ENCODE peak calls at places on chromosomes 1 and 21, in eight cellular contexts. H is Karpas-422; Y is CD8-positive, alpha-beta T cell; R is cardiac muscle cell; Z is lower lobe of right lung; I is ovary; A is heart right ventricle; D is cardiac fibroblast. N is an unnamed sample.
A peak's percentile ranks its signal among the peaks of the same experiment; 100 is the strongest.

GRCh38 chr1:26122988-26123973 is 11.7 kb downstream of the PDIK1L start:
- DNase-seq in I (no peak), H (no peak), Z (no peak), R (no peak), A (no peak), Y (no peak), D (peak; percentile 74), N (no peak)

GRCh38 chr1:173430707-173431662 is 46.1 kb upstream of the PRDX6 start:
- DNase-seq in R (peak; percentile 94), D (peak; percentile 96), Z (peak; percentile 88), I (peak; percentile 83), Y (peak; percentile 76), A (peak; percentile 93), H (peak; percentile 98), N (peak; percentile 92)

GRCh38 chr1:229714964-229715603 is 89.0 kb downstream of the URB2 start:
- DNase-seq in Y (no peak), H (peak; percentile 84), R (peak; percentile 15), D (peak; percentile 51), Z (no peak), A (no peak), I (no peak), N (no peak)

GRCh38 chr1:76075877-76076276 is 1.3 kb downstream of the ST6GALNAC3 start:
- DNase-seq in I (no peak), D (peak; percentile 58), H (peak; percentile 69), A (no peak), R (peak; percentile 38), Z (no peak), Y (no peak), N (no peak)

GRCh38 chr1:19762175-19762779 is 37.4 kb downstream of the TMCO4 start:
- DNase-seq in R (peak; percentile 46), D (peak; percentile 36), Y (no peak), A (peak; percentile 6), Z (no peak), I (peak; percentile 39), H (peak; percentile 73), N (no peak)

GRCh38 chr1:63322248-63322943 is at the start of gene FOXD3:
- DNase-seq in R (peak; percentile 46), H (no peak), Y (no peak), Z (peak; percentile 74), A (peak; percentile 25), D (peak; percentile 45), I (peak; percentile 52), N (no peak)

GRCh38 chr1:67952071-67952470 is 98.4 kb downstream of the DIRAS3 start:
- DNase-seq in A (no peak), R (peak; percentile 73), D (peak; percentile 57), Z (no peak), H (no peak), I (no peak), Y (no peak), N (no peak)

GRCh38 chr1:161827786-161828185 is 61.7 kb downstream of the ATF6 start:
- DNase-seq in D (peak; percentile 27), H (no peak), Y (no peak), Z (no peak), A (no peak), R (no peak), I (no peak), N (no peak)

GRCh38 chr1:247638781-247639180 is 33.4 kb downstream of the OR2G3 start:
- DNase-seq in I (no peak), Y (no peak), R (no peak), D (no peak), A (no peak), H (no peak), Z (no peak), N (no peak)

GRCh38 chr1:187516874-187517273 is 688.1 kb downstream of the PLA2G4A start:
- DNase-seq in I (no peak), R (no peak), Y (no peak), H (no peak), D (no peak), Z (no peak), A (no peak), N (no peak)

GRCh38 chr1:206907304-206907991 is 10.2 kb downstream of the IL24 start:
- DNase-seq in D (no peak), A (no peak), R (no peak), Z (no peak), I (no peak), H (no peak), Y (no peak), N (no peak)

GRCh38 chr1:215566556-215567490 is at the start of gene KCTD3:
- DNase-seq in R (peak; percentile 87), A (peak; percentile 84), Z (peak; percentile 79), H (no peak), D (peak; percentile 72), I (peak; percentile 83), Y (no peak), N (peak; percentile 82)

GRCh38 chr1:187070076-187070475 is 241.3 kb downstream of the PLA2G4A start:
- DNase-seq in A (no peak), I (no peak), R (no peak), Z (no peak), H (no peak), Y (no peak), D (peak; percentile 6), N (no peak)

GRCh38 chr21:41045534-41046268 is 122.3 kb upstream of the BACE2 start:
- DNase-seq in R (no peak), Z (peak; percentile 50), A (no peak), D (no peak), I (no peak), H (peak; percentile 58), Y (no peak), N (no peak)

GRCh38 chr1:38815903-38816627 is 43.5 kb downstream of the RRAGC start:
- DNase-seq in A (no peak), Z (no peak), Y (no peak), R (no peak), I (no peak), H (no peak), D (no peak), N (no peak)
- H3K4me3 ChIP-seq in A (no peak overlapping the region), Z (no peak overlapping the region), Y (no peak overlapping the region), R (no peak overlapping the region), I (no peak overlapping the region), H (no peak overlapping the region), D (no peak overlapping the region), N (no peak overlapping the region)

DNA sequence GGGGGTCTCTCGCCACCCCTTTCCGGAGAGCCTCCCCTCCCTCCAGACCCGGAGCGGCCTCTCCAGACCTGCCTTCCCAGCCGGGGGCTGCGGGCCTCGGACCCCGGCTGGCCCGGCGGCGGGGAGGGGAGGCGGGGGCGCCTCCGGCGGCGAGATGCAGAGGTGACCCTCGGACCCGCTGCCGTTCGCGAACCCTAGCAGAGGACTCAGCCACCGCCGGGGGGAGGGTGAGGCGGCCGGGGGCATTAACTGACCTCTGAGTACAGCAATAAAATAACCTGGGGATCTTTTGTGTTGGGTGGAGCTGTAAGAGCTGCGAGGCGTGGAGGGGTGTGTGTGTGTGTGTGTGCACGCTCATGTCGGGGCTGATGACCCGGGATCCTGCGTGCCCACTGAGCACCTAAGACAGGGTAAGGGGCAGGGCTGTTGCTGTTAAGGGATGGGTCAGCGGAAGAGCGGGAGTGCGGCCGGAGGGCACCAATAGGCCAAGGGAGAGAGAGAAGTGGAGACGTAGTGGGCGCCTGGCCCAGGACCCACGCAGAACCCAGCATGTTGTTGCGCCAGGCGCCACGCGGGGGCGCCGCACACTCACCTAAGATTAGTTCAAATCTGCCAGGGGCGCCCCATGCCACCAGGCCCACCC is 6.3 kb downstream of the HAPLN2 start:
- DNase-seq in Z (peak; percentile 66), Y (peak; percentile 37), H (peak; percentile 80), I (peak; percentile 66), A (peak; percentile 43), D (peak; percentile 48), R (peak; percentile 63), N (peak; percentile 56)
- H3K4me3 ChIP-seq in Z (peak overlapping the region; percentile 50), Y (peak overlapping the region; percentile 46), H (no peak overlapping the region), I (peak overlapping the region; percentile 31), A (peak overlapping the region; percentile 35), D (no peak overlapping the region), R (peak overlapping the region; percentile 25), N (peak overlapping the region; percentile 59)

DNA sequence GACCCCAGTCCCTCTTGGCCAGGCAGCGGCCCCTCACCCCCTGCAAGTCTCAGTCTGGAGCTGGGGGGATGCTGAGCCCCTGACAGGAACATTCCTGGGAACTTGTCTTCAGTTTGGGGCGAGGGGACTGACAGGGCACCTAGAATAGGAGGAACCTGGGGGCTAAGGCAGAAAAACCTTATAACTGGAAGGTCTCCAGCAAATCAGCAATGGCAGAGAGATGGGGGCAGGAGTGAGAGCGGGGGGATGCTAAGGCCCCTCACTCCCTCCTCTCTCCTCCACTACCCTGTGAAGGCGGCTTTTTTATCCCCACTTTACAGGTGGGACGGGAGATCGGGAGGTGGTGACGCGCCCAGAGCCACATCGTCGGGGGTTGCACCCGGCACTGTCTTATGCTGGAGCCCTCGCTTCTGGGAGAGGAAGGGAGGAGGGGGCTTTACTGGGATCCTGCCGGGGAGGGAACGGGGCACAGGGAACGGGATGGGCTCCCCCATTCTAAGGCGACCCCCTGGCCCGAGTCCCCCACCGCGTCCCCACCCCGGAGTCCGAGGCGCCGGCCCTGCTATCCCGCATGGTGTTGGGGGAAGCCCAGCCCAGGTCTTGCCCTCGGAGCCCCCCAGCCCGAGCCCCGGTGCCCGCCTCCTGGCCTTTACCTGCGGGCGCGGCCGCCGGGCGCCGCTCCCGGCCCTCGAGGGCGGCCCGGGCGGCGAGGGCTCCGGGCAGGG is 456 bp downstream of the COL8A2 start:
- DNase-seq in I (no peak), Z (no peak), A (no peak), Y (no peak), R (no peak), D (no peak), H (no peak), N (no peak)
- H3K4me3 ChIP-seq in I (peak overlapping the region; percentile 35), Z (peak overlapping the region; percentile 50), A (peak overlapping the region; percentile 34), Y (no peak overlapping the region), R (no peak overlapping the region), D (peak overlapping the region; percentile 2), H (no peak overlapping the region), N (peak overlapping the region; percentile 47)

GRCh38 chr1:227136210-227136609 is 182.1 kb downstream of the CDC42BPA start:
- DNase-seq in Y (no peak), Z (no peak), H (no peak), D (no peak), I (no peak), A (no peak), R (peak; percentile 4), N (no peak)

GRCh38 chr1:227134686-227135314 is 183.5 kb downstream of the CDC42BPA start:
- DNase-seq in I (no peak), H (no peak), R (peak; percentile 27), Z (no peak), D (peak; percentile 61), Y (no peak), A (no peak), N (no peak)

DNA sequence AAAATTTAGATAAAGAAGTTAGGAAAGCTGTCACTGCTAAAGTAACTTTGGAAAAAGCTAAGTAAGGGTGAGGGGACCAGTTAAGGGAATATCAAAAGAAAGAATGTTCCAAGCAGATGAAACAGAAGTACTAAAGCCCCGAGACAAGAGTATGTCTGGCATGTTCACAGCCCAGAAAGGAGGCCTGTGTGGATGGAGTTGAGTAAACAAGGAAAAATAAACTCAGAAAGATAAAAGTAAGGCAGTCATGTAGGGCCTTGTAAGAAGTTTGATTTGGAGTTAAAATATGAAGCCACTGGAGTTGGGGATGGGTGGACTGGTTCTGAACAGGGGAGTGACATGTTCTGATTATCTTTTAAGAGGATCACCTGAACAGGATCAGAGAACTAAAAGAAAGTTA is 177.9 kb downstream of the CDC42BPA start:
- DNase-seq in R (no peak), Z (no peak), H (no peak), I (no peak), D (no peak), Y (no peak), A (no peak), N (no peak)
- H3K4me3 ChIP-seq in R (no peak overlapping the region), Z (no peak overlapping the region), H (no peak overlapping the region), I (no peak overlapping the region), D (no peak overlapping the region), Y (no peak overlapping the region), A (no peak overlapping the region), N (no peak overlapping the region)

GRCh38 chr1:9494936-9495758 is 44.1 kb upstream of the SLC25A33 start:
- DNase-seq in I (peak; percentile 74), H (peak; percentile 88), Z (peak; percentile 74), D (peak; percentile 47), A (peak; percentile 19), R (peak; percentile 59), Y (peak; percentile 33), N (peak; percentile 77)
- H3K4me3 ChIP-seq in I (no peak overlapping the region), H (peak overlapping the region; percentile 66), Z (peak overlapping the region; percentile 30), D (peak overlapping the region; percentile 27), A (no peak overlapping the region), R (no peak overlapping the region), Y (peak overlapping the region; percentile 43), N (peak overlapping the region; percentile 44)

N was measured in heart left ventricle.